ENCODE peak calls at places on chromosomes 13 and 19, in four cellular contexts. N, V, M and G are unnamed samples.

GRCh38 chr13:81916471-81916870 is 1575.5 kb upstream of the SPRY2 start:
- DNase-seq in N (no peak), V (no peak), M (no peak), G (no peak)

GRCh38 chr13:109593230-109593629 is 193.2 kb downstream of the IRS2 start:
- DNase-seq in N (no peak), V (no peak), M (no peak), G (no peak)

GRCh38 chr13:96822900-96823299 is 171.4 kb downstream of the OXGR1 start:
- DNase-seq in N (peak), V (peak), M (no peak), G (no peak)

GRCh38 chr19:41422456-41422855 is 4.7 kb downstream of the B3GNT8 start:
- DNase-seq in N (no peak), V (no peak), M (peak), G (no peak)

GRCh38 chr13:108276060-108276459 is 6.5 kb downstream of the TNFSF13B start:
- DNase-seq in N (peak), V (no peak), M (peak), G (peak)

GRCh38 chr19:11446652-11447301 is 11.3 kb downstream of the PRKCSH start:
- DNase-seq in N (peak), V (peak), M (peak), G (peak)

GRCh38 chr19:7833225-7834156 is 3.5 kb downstream of the EVI5L start:
- DNase-seq in N (peak), V (no peak), M (peak), G (peak)

GRCh38 chr13:113058988-113059850 is 46.4 kb upstream of the F7 start:
- DNase-seq in N (no peak), V (no peak), M (peak), G (peak)

GRCh38 chr13:43054803-43055802 is 31.7 kb downstream of the DNAJC15 start:
- DNase-seq in N (peak), V (peak), M (no peak), G (no peak)

GRCh38 chr13:99258210-99258860 is at the start of gene GPR18:
- DNase-seq in N (no peak), V (peak), M (no peak), G (no peak)

GRCh38 chr19:48997972-48998371 is 4.3 kb downstream of the RUVBL2 start:
- DNase-seq in N (peak), V (peak), M (no peak), G (no peak)

GRCh38 chr13:31987535-31988170 is 43.9 kb upstream of the FRY start:
- DNase-seq in N (no peak), V (no peak), M (no peak), G (no peak)

GRCh38 chr13:51771418-51772104 is 32.4 kb downstream of the DHRS12 start:
- DNase-seq in N (no peak), V (no peak), M (no peak), G (no peak)

GRCh38 chr13:64471916-64472315 is 2758.2 kb downstream of the PCDH9 start:
- DNase-seq in N (no peak), V (no peak), M (no peak), G (no peak)

GRCh38 chr13:33472446-33472845 is 186.9 kb upstream of the STARD13 start:
- DNase-seq in N (no peak), V (no peak), M (no peak), G (no peak)

GRCh38 chr13:37602743-37603381 is 4.3 kb upstream of the POSTN start:
- DNase-seq in N (no peak), V (no peak), M (no peak), G (no peak)

GRCh38 chr19:51097166-51097736 is 11.0 kb downstream of the CTU1 start:
- DNase-seq in N (peak), V (peak), M (peak), G (peak)

GRCh38 chr13:34913040-34913439 is 29.0 kb upstream of the NBEA start:
- DNase-seq in N (no peak), V (peak), M (no peak), G (no peak)

GRCh38 chr13:113532156-113532806 is 41.8 kb upstream of the DCUN1D2 start:
- DNase-seq in N (no peak), V (no peak), M (peak), G (no peak)

GRCh38 chr13:44301639-44302015 is 72.0 kb upstream of the SERP2 start:
- DNase-seq in N (no peak), V (no peak), M (no peak), G (no peak)

GRCh38 chr13:34277971-34278370 is 460.0 kb downstream of the RFC3 start:
- DNase-seq in N (no peak), V (no peak), M (no peak), G (no peak)

GRCh38 chr19:10420444-10421239 is at the start of gene PDE4A:
- DNase-seq in N (no peak), V (peak), M (peak), G (peak)

GRCh38 chr13:113888701-113889330 is 24.9 kb upstream of the GAS6 start:
- DNase-seq in N (no peak), V (peak), M (no peak), G (no peak)